ENCODE peak calls at places on chromosomes 6 and 20, in seven cellular contexts. I is Panc1; B is CD8-positive, alpha-beta T cell; R is caudate nucleus; W is OCI-LY7; F is esophagus muscularis mucosa; C is dorsolateral prefrontal cortex. U is an unnamed sample.

GRCh38 chr20:63946986-63947637 is 9.1 kb downstream of the UCKL1 start:
- DNase-seq in I (no peak), C (no peak), B (no peak), F (no peak), W (no peak), R (no peak), U (no peak)

GRCh38 chr6:34056301-34056700 is 89.6 kb downstream of the GRM4 start:
- DNase-seq in F (no peak), I (no peak), B (no peak), W (peak), C (no peak), R (no peak), U (no peak)

GRCh38 chr20:61725966-61726365 is 339.7 kb downstream of the TAF4 start:
- DNase-seq in B (no peak), C (no peak), F (no peak), R (no peak), I (no peak), W (no peak), U (no peak)

GRCh38 chr6:87483929-87484328 is 11.2 kb downstream of the SLC35A1 start:
- DNase-seq in R (no peak), B (no peak), I (no peak), F (no peak), C (no peak), W (peak), U (no peak)

GRCh38 chr20:15318682-15319081 is 981.3 kb upstream of the FLRT3 start:
- DNase-seq in R (no peak), F (no peak), W (no peak), C (no peak), I (no peak), B (no peak), U (no peak)

GRCh38 chr6:79450984-79451383 is 86.2 kb downstream of the LCA5 start:
- DNase-seq in R (no peak), B (no peak), C (no peak), I (no peak), W (no peak), F (no peak), U (no peak)

GRCh38 chr20:38252292-38253288 is 7.9 kb downstream of the KIAA1755 start:
- DNase-seq in C (no peak), F (no peak), I (no peak), R (peak), W (no peak), B (no peak), U (no peak)

GRCh38 chr6:131400054-131400781 is 172.8 kb upstream of the ARG1 start:
- DNase-seq in C (no peak), W (no peak), B (no peak), F (no peak), I (no peak), R (no peak), U (peak)

GRCh38 chr6:73580247-73581149 is 59.7 kb upstream of the EEF1A1 start:
- DNase-seq in F (peak), C (peak), R (peak), B (peak), I (peak), W (peak), U (peak)

GRCh38 chr20:20812141-20812540 is 99.7 kb upstream of the RALGAPA2 start:
- DNase-seq in F (no peak), W (no peak), R (no peak), I (no peak), C (no peak), B (no peak), U (no peak)

GRCh38 chr6:32436995-32437836 is 2.5 kb upstream of the HLA-DRA start:
- DNase-seq in B (no peak), R (no peak), F (no peak), W (peak), C (no peak), I (no peak), U (no peak)

GRCh38 chr20:49483706-49484101 is 1.2 kb upstream of the KCNB1 start:
- DNase-seq in B (no peak), I (no peak), F (no peak), R (no peak), W (no peak), C (no peak), U (no peak)

GRCh38 chr20:20695250-20695816 is 17.1 kb downstream of the RALGAPA2 start:
- DNase-seq in W (no peak), R (no peak), C (no peak), B (no peak), I (no peak), F (no peak), U (no peak)

GRCh38 chr6:40222354-40222753 is 288.1 kb upstream of the MOCS1 start:
- DNase-seq in C (no peak), I (no peak), F (no peak), R (no peak), B (no peak), W (no peak), U (no peak)

GRCh38 chr6:6729971-6730370 is 141.5 kb downstream of the LY86 start:
- DNase-seq in I (no peak), C (no peak), W (no peak), R (no peak), F (no peak), B (no peak), U (no peak)

GRCh38 chr20:18781509-18781908 is 32.1 kb upstream of the SCP2D1 start:
- DNase-seq in I (no peak), F (no peak), C (no peak), R (no peak), B (no peak), W (no peak), U (no peak)

GRCh38 chr20:64253443-64253842 is 2.1 kb upstream of the PCMTD2 start:
- DNase-seq in I (no peak), B (no peak), F (no peak), C (no peak), R (no peak), W (no peak), U (no peak)

GRCh38 chr6:69631552-69632346 is 165.1 kb downstream of the LMBRD1 start:
- DNase-seq in B (no peak), R (no peak), I (no peak), F (no peak), C (no peak), W (no peak), U (no peak)

GRCh38 chr6:10850728-10851127 is 12.4 kb upstream of the MAK start:
- DNase-seq in F (no peak), C (no peak), I (no peak), B (no peak), R (no peak), W (no peak), U (peak)

GRCh38 chr20:38649275-38649891 is 47.8 kb downstream of the ARHGAP40 start:
- DNase-seq in R (no peak), C (peak), F (no peak), I (no peak), B (no peak), W (peak), U (no peak)

GRCh38 chr6:124433369-124434064 is 528.7 kb upstream of the RNF217 start:
- DNase-seq in I (no peak), R (no peak), C (no peak), B (no peak), W (no peak), F (no peak), U (no peak)

GRCh38 chr6:125811259-125811658 is 20.5 kb downstream of the NCOA7 start:
- DNase-seq in F (no peak), C (no peak), W (no peak), B (no peak), I (no peak), R (no peak), U (no peak)

GRCh38 chr6:151430886-151431285 is 21.0 kb downstream of the RMND1 start:
- DNase-seq in W (no peak), I (no peak), B (no peak), R (no peak), F (no peak), C (no peak), U (no peak)

GRCh38 chr20:61120595-61121515 is 131.2 kb upstream of the CDH4 start:
- DNase-seq in R (peak), I (no peak), C (no peak), F (no peak), W (peak), B (no peak), U (peak)

GRCh38 chr6:29529956-29530355 is 29.6 kb downstream of the UBD start:
- DNase-seq in F (peak), R (no peak), B (no peak), W (no peak), C (no peak), I (no peak), U (no peak)

GRCh38 chr6:44072959-44073611 is 54.2 kb downstream of the MRPL14 start:
- DNase-seq in I (no peak), R (no peak), B (peak), F (no peak), W (peak), C (peak), U (no peak)

GRCh38 chr6:52362443-52363221 is 681 bp downstream of the PAQR8 start:
- DNase-seq in I (no peak), F (no peak), W (peak), R (peak), B (peak), C (peak), U (no peak)

GRCh38 chr6:161271343-161272019 is 2.4 kb downstream of the AGPAT4 start:
- DNase-seq in F (peak), R (peak), W (no peak), B (no peak), I (no peak), C (no peak), U (no peak)

GRCh38 chr6:39466664-39467063 is 144.2 kb upstream of the KCNK16 start:
- DNase-seq in W (no peak), B (no peak), R (no peak), I (no peak), F (no peak), C (no peak), U (no peak)

GRCh38 chr20:63006611-63007471 is at the start of gene BHLHE23:
- DNase-seq in I (no peak), R (no peak), B (no peak), C (no peak), W (no peak), F (no peak), U (no peak)

GRCh38 chr20:12827796-12828406 is 180.9 kb upstream of the SPTLC3 start:
- DNase-seq in R (no peak), W (no peak), I (no peak), C (no peak), B (no peak), F (no peak), U (no peak)

GRCh38 chr6:134961366-134961765 is 11.5 kb upstream of the ALDH8A1 start:
- DNase-seq in I (no peak), B (no peak), F (no peak), R (no peak), W (no peak), C (no peak), U (no peak)

GRCh38 chr6:167825059-167825758 is 1.5 kb upstream of the AFDN start:
- DNase-seq in B (no peak), I (no peak), C (no peak), R (no peak), F (no peak), W (no peak), U (no peak)
- H3K27ac ChIP-seq in B (no peak), I (no peak), C (no peak), R (no peak), F (peak), W (no peak), U (no peak)

DNA sequence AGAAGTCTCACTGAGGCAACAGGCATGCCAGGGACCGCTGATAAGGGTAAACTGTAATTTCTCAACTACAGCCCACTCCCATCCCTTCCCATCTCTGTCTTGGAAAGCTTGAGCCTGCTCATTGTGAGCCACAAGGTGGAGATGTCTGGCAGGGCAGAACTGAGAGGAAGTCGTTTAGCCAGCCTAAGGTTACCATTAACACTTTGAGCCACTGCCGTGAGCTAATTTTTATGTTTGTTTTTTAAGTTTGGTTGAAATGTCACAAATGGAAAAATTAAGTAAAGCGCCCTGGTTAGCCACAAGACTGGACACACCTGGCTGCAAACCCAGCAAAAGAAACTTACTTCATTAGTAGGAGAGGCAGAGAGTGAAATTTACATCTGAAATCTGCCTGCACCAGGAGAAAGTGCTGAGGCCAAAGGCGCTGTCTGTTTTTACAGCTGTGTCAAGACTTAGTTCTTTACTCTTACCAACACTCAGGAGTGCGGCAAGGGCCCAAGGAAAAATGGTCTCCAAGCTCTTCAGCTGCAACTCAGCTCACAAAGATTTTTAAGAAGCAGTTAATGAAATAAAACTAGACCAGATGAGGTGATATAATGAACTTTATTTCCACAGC is 50.0 kb upstream of the FAM83C start:
- DNase-seq in B (no peak), W (no peak), R (no peak), I (no peak), C (no peak), F (no peak), U (no peak)
- H3K27ac ChIP-seq in B (no peak), W (no peak), R (no peak), I (peak), C (no peak), F (peak), U (no peak)

DNA sequence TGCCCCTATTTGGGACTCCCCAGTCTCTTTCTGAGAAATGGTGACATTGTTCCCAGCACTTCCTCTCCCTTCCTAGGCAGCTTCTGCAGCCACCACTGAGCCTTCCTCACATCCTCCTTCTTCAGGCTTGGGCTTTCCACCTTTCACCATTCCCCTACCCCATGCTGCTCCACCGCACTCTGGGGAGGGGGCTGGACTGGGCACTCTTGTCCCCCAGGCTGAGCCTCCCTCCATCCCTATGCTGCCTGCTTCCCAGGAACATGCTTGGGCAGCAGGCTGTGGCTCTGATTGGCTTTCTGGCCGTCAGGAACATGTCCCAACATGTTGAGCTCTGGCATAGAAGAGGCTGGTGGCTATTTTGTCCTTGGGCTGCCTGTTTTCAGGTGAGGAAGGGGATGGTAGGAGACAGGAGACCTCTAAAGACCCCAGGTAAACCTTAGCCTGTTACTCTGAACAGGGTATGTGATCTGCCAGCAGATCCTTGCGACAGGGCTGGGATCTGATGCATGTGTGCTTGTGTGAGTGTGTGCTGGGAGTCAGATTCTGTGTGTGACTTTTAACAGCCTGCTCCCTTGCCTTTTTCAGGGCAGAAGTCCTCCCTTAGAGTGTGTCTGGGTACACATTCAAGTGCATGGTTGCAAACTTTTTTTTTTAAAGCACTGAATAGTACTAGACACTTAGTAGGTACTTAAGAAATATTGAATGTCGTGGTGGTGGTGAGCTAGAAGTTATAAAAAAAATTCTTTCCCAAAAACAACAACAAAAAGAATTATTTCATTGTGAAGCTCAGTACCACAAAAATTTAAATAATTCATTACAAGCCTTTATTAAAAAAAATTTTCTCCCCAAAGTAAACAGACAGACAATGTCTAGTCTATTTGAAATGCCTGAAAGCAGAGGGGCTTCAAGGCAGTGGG is 2.1 kb upstream of the CDKN1A start:
- DNase-seq in W (no peak), B (no peak), F (no peak), C (no peak), R (no peak), I (no peak), U (no peak)
- H3K27ac ChIP-seq in W (no peak), B (no peak), F (peak), C (no peak), R (peak), I (no peak), U (peak)

DNA sequence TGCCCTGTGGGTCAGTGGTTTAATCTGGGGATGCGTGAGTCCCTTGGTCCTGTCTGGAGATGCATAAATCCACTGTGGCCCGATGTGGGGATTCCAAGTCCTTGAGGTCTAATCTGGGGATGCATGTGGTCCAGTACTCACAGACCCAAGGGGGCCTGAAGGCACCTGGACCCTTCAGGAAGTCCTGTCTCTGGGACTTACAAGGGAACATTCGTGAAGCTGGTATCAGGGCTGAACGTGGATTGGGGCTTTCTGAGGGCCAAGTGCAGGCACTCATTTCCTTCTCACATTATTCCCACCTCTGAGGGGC is 25.2 kb upstream of the GTSF1L start:
- DNase-seq in F (no peak), W (no peak), I (no peak), R (no peak), C (no peak), B (no peak), U (no peak)
- H3K27ac ChIP-seq in F (peak), W (peak), I (no peak), R (no peak), C (no peak), B (no peak), U (no peak)

GRCh38 chr6:63305278-63305677 is 14.5 kb downstream of the LGSN start:
- DNase-seq in W (no peak), C (no peak), R (no peak), F (no peak), I (no peak), B (no peak), U (no peak)
- H3K27ac ChIP-seq in W (no peak), C (no peak), R (no peak), F (no peak), I (no peak), B (no peak), U (no peak)

GRCh38 chr20:17558154-17558940 is 11.5 kb upstream of the DSTN start:
- DNase-seq in R (no peak), F (no peak), W (no peak), C (no peak), I (peak), B (no peak), U (peak)

GRCh38 chr20:17558941-17559304 is 11.0 kb upstream of the DSTN start:
- DNase-seq in I (no peak), W (no peak), C (no peak), F (no peak), R (no peak), B (no peak), U (no peak)

GRCh38 chr20:17560344-17561074 is 9.4 kb upstream of the DSTN start:
- DNase-seq in R (no peak), C (no peak), B (no peak), W (no peak), F (no peak), I (no peak), U (no peak)

GRCh38 chr20:17557675-17558006 is 12.2 kb upstream of the DSTN start:
- DNase-seq in F (no peak), I (no peak), B (no peak), R (no peak), W (no peak), C (no peak), U (peak)

DNA sequence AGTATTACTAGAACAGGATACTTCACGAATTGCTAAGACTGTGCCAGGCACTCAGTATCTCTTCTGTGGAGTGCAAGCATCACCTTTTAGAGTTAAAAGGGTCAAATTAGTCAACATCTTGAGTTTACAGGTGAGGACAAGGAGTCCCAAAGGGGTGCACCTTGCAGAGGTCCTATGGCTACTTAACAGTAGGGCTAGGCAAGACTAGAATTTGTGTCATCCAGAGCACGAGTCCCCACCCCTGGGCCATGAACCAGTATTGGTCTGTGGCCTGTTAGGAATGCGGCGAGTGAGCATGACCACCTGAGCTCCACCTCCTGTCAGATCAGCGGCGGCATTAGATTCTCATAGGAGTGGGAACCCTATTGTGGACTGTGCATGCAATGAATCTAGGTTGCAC is 10.5 kb upstream of the DSTN start:
- DNase-seq in R (no peak), C (no peak), I (no peak), B (no peak), F (no peak), W (no peak), U (no peak)
- H3K27ac ChIP-seq in R (no peak), C (peak), I (peak), B (no peak), F (peak), W (no peak), U (peak)

U was measured in epithelial cell of prostate.